ENCODE peak calls at places on chromosomes 13 and 19, in five cellular contexts. I is BJ, P is tibial nerve, X is H9, A is IMR-90. L is an unnamed sample.

GRCh38 chr13:113976711-113977684 is 3.1 kb upstream of the C13orf46 start:
- DNase-seq in A (peak; percentile 68), P (no peak), X (no peak), I (peak; percentile 32), L (peak; percentile 77)

GRCh38 chr13:43229506-43229905 is 206.1 kb downstream of the DNAJC15 start:
- DNase-seq in I (peak; percentile 17), X (no peak), A (peak; percentile 87), P (no peak), L (peak; percentile 70)

GRCh38 chr13:40790232-40790631 is 821 bp downstream of the SLC25A15 start:
- DNase-seq in P (no peak), I (no peak), X (no peak), A (no peak), L (no peak)

GRCh38 chr13:44191103-44191502 is 182.5 kb upstream of the SERP2 start:
- DNase-seq in P (no peak), A (no peak), I (no peak), X (no peak), L (no peak)

GRCh38 chr19:29941828-29942403 is at the start of gene URI1:
- DNase-seq in I (no peak), P (peak; percentile 82), X (peak; percentile 87), A (peak; percentile 70), L (peak; percentile 60)

GRCh38 chr13:44243198-44243852 is 130.3 kb upstream of the SERP2 start:
- DNase-seq in I (no peak), A (peak; percentile 74), X (peak; percentile 82), P (no peak), L (peak; percentile 3)

GRCh38 chr13:91142572-91142971 is 204.9 kb upstream of the MIR17HG start:
- DNase-seq in A (peak; percentile 1), X (no peak), P (no peak), I (peak; percentile 44), L (no peak)

GRCh38 chr19:19652482-19653295 is 9.2 kb upstream of the GMIP start:
- DNase-seq in A (peak; percentile 30), I (no peak), P (no peak), X (no peak), L (no peak)

GRCh38 chr19:6064016-6064702 is 46.1 kb downstream of the RFX2 start:
- DNase-seq in X (no peak), A (no peak), P (no peak), I (no peak), L (peak; percentile 23)

GRCh38 chr19:44430956-44431355 is 17.3 kb downstream of the ZNF229 start:
- DNase-seq in I (no peak), A (peak; percentile 41), X (no peak), P (no peak), L (no peak)

GRCh38 chr13:99356216-99357089 is 49.3 kb upstream of the GPR183 start:
- DNase-seq in P (peak; percentile 30), A (peak; percentile 87), X (no peak), I (no peak), L (no peak)

GRCh38 chr19:1265611-1266115 is 3.5 kb upstream of the CIRBP start:
- DNase-seq in X (no peak), A (peak; percentile 80), I (no peak), P (no peak), L (peak; percentile 91)

GRCh38 chr19:10230904-10231623 is at the start of gene S1PR2:
- DNase-seq in P (peak; percentile 69), I (no peak), A (peak; percentile 75), X (peak; percentile 86), L (peak; percentile 49)

GRCh38 chr19:10231624-10232228 is 595 bp upstream of the S1PR2 start:
- DNase-seq in I (no peak), X (no peak), P (no peak), A (no peak), L (no peak)

GRCh38 chr19:10228393-10228792 is 2.7 kb downstream of the S1PR2 start:
- DNase-seq in I (no peak), X (no peak), P (no peak), A (no peak), L (no peak)

GRCh38 chr19:10228925-10229324 is 2.2 kb downstream of the S1PR2 start:
- DNase-seq in A (peak; percentile 41), I (no peak), P (peak; percentile 31), X (peak; percentile 66), L (no peak)

DNA sequence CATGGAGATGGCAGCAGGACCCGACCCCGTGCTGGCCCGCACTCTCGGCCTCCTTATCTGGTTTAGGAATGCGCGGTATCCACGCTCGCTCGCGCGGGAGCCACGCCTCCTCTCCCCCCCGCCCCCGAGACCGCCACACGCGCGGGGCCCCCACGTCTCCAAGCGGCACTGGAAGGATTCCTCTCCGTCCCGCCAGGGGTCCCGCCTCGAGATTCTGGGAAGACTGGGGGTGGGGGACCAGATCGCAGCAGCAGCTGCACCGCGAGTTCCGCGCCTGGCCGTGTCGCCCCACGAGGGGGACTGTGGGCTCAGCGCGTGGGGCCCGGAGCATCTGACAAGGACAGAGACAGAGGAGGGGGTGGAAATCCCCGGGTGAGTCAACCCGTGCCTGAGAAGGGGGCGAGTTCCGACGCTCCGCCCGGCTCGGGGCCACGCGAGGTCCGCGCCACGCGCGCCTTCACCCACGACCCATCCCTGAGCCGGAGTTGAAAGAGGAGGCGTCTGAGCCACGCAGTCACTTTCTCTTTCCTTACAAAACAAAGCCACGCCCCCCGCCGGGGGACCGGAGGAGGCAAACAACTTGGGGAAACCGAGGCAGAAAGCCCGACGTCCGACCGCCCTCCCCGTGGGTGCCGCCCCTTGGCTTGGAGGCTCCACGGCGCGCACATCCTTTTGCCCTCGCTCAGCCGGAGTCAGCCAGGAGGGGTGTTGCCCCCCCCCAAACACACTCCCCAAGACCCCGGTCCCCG is 802 bp downstream of the S1PR2 start:
- DNase-seq in P (peak; percentile 41), I (no peak), X (peak; percentile 77), A (peak; percentile 58), L (no peak)
- TF ChIP-seq CTCF in P (peak; percentile 30), I (peak; percentile 26), X (no peak), A (no peak), L (no peak)

DNA sequence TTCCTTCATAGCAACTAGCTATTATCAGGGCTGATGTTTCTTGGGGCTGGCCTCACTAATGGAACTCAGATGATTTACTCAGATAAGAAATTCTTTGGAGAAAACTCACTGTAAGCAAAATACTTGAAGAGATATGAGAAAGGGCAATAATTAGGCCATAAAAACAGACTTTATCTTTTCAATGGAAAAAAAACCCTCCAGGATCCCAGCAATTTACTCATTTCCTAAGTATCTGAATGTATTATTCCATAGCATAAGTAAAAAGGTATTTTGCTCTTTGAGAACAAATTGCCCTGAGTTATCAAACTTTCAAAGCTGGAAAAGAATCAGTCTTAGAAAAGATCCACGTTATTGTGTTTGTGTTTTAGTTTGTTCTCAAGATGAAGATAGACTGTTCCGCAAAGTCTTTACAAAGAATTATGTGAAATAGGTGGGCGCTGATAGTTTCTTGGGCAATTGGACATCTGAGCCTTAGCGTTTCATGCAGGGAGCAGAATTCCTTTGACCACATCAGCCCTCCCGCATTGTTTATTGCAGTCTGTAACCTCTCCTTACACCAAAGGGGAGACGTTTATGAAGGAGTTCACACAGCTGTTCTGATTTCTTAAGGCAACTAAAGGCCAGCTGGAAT is 29.1 kb upstream of the CSNK1A1L start:
- DNase-seq in I (no peak), X (no peak), P (no peak), A (peak; percentile 90), L (peak; percentile 69)
- TF ChIP-seq CTCF in I (no peak), X (no peak), P (no peak), A (no peak), L (no peak)

DNA sequence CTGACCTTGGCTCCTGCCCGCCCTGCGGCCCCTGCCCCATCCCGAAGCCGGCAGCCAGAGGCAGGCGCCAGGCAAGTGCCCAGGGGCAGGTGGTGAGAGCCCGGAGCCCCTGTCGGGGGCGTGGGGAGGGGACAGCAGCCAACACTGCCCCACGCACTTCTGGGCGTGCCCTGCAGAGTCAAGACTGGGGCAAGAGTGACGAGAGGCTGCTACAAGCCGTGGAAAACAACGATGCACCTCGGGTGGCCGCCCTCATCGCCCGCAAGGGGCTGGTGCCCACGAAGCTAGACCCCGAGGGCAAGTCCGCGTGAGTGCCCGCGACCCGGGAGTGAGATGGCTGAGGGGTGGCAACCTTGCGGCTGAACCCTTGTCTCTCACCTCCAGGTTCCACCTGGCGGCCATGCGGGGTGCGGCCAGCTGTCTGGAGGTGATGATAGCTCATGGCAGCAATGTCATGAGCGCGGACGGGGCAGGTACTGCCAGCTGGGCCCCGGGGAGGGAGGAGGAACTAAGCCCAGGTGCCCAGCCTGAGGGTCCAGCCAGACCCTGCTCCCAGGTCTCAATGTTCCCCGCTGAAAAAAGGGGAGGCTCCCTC is 17.3 kb downstream of the ANKRD24 start:
- DNase-seq in P (no peak), A (no peak), I (no peak), X (peak; percentile 80), L (no peak)
- TF ChIP-seq CTCF in P (no peak), A (no peak), I (no peak), X (peak; percentile 69), L (peak; percentile 7)

DNA sequence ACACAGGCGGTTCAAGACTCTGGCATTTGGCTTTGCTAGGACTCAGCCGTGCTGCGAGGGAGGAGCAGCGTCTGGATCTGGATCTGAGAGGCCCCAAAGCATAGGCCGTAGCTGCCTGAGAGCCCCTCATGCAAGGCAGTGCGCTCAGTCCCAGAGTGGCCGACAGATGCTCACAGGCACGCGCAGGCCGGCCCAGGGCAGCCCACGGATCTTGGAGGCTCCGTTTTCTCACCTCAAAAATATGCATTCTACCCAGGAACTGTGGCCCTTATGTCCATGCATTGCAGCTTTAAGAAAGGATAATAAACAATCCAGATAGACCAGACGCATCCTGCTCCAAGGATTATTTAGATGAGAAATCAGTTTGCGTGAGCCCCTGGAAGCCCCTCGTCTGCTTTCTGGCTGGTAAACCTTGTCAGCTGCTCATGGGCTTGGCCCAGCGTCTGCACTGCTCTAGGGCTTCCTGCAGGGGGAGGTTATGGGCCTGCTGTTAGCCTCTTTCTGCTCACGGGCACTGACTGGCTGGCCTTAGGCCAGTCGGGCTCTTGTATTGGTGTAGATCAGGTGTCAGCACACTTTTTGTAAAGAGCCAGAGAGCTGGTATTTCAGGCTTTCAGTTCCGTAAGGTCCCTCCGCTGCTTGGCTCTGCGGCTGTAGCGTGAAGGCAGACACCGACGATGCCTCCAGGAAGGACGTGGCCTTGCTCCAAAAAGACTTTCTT is 24.2 kb downstream of the TEX29 start:
- DNase-seq in P (no peak), X (peak; percentile 95), A (peak; percentile 92), I (no peak), L (peak; percentile 29)
- TF ChIP-seq CTCF in P (no peak), X (peak; percentile 79), A (peak; percentile 50), I (peak; percentile 70), L (peak; percentile 46)

L was measured in HFFc6.